ENCODE peak calls at places on chromosomes 13 and 19, in four cellular contexts. One of them, this sample, is unnamed.

GRCh38 chr13:35818577-35819165 is 312.5 kb downstream of the DCLK1 start:
- DNase-seq in body of pancreas: no peak
- DNase-seq in cardiac muscle cell: peak
- DNase-seq in epithelial cell of esophagus: peak
- DNase-seq in this sample: peak

GRCh38 chr19:16073988-16074387 is 2.3 kb upstream of the TPM4 start:
- DNase-seq in body of pancreas: no peak
- DNase-seq in cardiac muscle cell: no peak
- DNase-seq in epithelial cell of esophagus: no peak
- DNase-seq in this sample: no peak

GRCh38 chr19:50187937-50188336 is 15.5 kb upstream of the MYH14 start:
- DNase-seq in body of pancreas: no peak
- DNase-seq in cardiac muscle cell: no peak
- DNase-seq in epithelial cell of esophagus: no peak
- DNase-seq in this sample: no peak

GRCh38 chr19:46615966-46616365 is 8.9 kb downstream of the PTGIR start:
- DNase-seq in body of pancreas: no peak
- DNase-seq in cardiac muscle cell: no peak
- DNase-seq in epithelial cell of esophagus: no peak
- DNase-seq in this sample: no peak

GRCh38 chr19:410243-410781 is 1.4 kb upstream of the C2CD4C start:
- DNase-seq in body of pancreas: peak
- DNase-seq in cardiac muscle cell: no peak
- DNase-seq in epithelial cell of esophagus: no peak
- DNase-seq in this sample: no peak

GRCh38 chr13:44573071-44573470 is 3.1 kb downstream of the TSC22D1 start:
- DNase-seq in body of pancreas: no peak
- DNase-seq in cardiac muscle cell: no peak
- DNase-seq in epithelial cell of esophagus: no peak
- DNase-seq in this sample: no peak

GRCh38 chr19:54905908-54906511 is at the start of gene NCR1:
- DNase-seq in body of pancreas: no peak
- DNase-seq in cardiac muscle cell: no peak
- DNase-seq in epithelial cell of esophagus: no peak
- DNase-seq in this sample: no peak

GRCh38 chr19:35417278-35417677 is 30.8 kb upstream of the FFAR2 start:
- DNase-seq in body of pancreas: no peak
- DNase-seq in cardiac muscle cell: no peak
- DNase-seq in epithelial cell of esophagus: no peak
- DNase-seq in this sample: no peak

GRCh38 chr19:32406161-32407003 is 812 bp downstream of the DPY19L3 start:
- DNase-seq in body of pancreas: no peak
- DNase-seq in cardiac muscle cell: no peak
- DNase-seq in epithelial cell of esophagus: no peak
- DNase-seq in this sample: no peak

DNA sequence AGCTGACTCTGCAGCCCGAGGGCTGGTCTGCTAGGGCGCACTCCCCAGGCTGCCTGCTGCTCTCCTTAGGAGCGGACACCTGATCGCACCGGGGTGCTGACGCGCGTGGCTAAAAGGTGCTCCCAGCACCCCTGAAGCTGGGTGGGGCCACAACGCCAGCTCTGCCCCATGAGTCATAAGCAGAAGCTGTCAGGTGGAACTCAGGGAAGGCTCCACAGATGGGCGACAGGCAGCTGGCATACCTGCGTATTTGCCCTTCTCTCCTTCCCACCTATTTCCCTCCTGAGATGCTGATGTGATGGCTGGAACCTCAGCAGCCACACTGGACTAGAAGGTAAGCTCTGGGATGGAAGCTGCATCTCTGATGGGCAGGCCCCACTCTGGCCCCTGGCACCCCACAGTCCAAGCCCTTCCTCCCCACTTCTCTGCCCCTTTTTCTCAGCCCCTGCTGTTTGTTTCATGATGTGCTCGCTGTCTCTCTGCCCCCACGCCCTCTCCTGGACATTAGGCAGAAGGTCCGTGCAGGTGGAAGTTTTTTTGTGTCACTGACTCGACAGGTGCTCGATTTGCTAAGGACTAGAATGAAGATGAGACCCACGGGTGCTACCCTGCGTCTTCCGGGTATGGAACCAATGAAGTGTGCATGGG is 30.3 kb upstream of the CACTIN start:
- DNase-seq in body of pancreas: no peak
- DNase-seq in cardiac muscle cell: no peak
- DNase-seq in epithelial cell of esophagus: peak
- DNase-seq in this sample: no peak
- TF ChIP-seq CTCF in body of pancreas: no peak
- TF ChIP-seq CTCF in cardiac muscle cell: no peak
- TF ChIP-seq CTCF in epithelial cell of esophagus: no peak
- TF ChIP-seq CTCF in this sample: no peak

GRCh38 chr19:30622276-30622675 is 250.1 kb downstream of the ZNF536 start:
- DNase-seq in body of pancreas: no peak
- DNase-seq in cardiac muscle cell: no peak
- DNase-seq in epithelial cell of esophagus: no peak
- DNase-seq in this sample: no peak
- TF ChIP-seq CTCF in body of pancreas: no peak
- TF ChIP-seq CTCF in cardiac muscle cell: no peak
- TF ChIP-seq CTCF in epithelial cell of esophagus: no peak
- TF ChIP-seq CTCF in this sample: no peak

DNA sequence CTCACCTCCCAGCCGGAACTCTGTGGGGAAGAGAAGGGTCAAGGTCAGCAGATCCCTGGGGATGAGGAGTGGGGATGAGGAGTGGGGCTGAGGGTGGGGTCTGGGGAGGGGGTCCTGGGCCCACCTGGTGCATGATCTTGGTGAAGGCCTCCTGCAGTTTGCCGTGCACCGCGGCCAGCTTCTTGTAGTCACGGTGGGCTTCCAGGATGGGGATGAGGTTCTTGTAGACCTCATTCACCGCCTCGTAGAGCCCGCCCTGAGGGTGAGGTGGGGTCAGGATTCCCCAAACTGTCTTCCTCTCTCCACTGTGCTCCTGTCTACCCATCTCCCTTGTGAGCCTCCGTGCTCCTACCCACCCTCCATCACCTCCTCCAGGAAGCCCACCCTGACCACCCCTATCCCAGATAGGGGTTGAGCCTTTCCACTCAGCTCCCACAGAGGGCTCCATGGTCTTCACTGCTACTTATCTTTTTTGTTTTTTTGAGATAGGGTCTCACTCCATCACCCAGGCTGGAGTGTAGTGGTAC is 6.8 kb upstream of the KANK2 start:
- DNase-seq in body of pancreas: no peak
- DNase-seq in cardiac muscle cell: no peak
- DNase-seq in epithelial cell of esophagus: no peak
- DNase-seq in this sample: no peak
- TF ChIP-seq CTCF in body of pancreas: no peak
- TF ChIP-seq CTCF in cardiac muscle cell: no peak
- TF ChIP-seq CTCF in epithelial cell of esophagus: no peak
- TF ChIP-seq CTCF in this sample: no peak

DNA sequence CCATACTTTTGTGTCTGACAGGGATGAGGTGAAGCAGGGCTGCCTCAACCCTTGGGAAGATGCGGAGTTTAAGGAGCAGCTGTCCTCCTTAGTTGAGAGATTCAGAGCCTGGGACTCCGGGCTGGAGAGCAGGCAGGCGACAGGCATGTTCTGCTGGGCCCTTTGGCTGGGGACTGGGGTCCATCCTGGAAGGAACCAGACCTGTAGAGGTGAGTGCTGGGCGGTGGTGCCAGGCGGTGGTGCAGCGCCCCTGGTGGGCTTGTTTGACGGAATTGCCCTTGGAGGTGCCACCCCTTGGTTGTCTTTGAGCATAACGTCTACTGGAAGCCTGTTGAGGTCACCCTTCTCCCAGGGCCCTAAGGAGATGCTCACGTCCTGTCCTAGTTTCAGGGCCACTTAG is 20.6 kb upstream of the SLC15A1 start:
- DNase-seq in body of pancreas: no peak
- DNase-seq in cardiac muscle cell: no peak
- DNase-seq in epithelial cell of esophagus: no peak
- DNase-seq in this sample: no peak
- TF ChIP-seq CTCF in body of pancreas: no peak
- TF ChIP-seq CTCF in cardiac muscle cell: peak
- TF ChIP-seq CTCF in epithelial cell of esophagus: no peak
- TF ChIP-seq CTCF in this sample: no peak

DNA sequence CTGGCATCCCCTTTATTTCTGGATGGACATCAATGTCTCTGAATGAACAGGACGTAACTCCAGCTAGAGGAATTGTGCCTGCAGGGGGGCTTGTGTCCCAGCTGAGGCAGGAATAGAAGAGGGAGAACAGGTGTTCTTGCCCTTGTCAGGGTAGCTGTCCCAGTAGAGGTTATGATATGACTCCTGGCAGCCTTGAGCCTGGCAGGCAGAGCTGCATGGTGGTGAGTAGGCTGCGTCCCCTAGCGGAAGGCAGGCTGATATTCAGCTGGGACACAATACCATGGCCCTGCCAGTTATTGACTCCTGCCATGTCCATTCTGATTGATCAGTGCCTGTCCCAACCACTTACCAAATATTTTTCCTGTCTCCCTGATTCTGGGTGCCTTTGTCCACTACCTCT is 197.2 kb downstream of the RAP2A start:
- DNase-seq in body of pancreas: no peak
- DNase-seq in cardiac muscle cell: no peak
- DNase-seq in epithelial cell of esophagus: no peak
- DNase-seq in this sample: no peak
- TF ChIP-seq CTCF in body of pancreas: no peak
- TF ChIP-seq CTCF in cardiac muscle cell: no peak
- TF ChIP-seq CTCF in epithelial cell of esophagus: no peak
- TF ChIP-seq CTCF in this sample: no peak

GRCh38 chr19:37313335-37313627 is 57.6 kb upstream of the ZNF527 start:
- DNase-seq in body of pancreas: no peak
- DNase-seq in cardiac muscle cell: no peak
- DNase-seq in epithelial cell of esophagus: no peak
- DNase-seq in this sample: no peak

DNA sequence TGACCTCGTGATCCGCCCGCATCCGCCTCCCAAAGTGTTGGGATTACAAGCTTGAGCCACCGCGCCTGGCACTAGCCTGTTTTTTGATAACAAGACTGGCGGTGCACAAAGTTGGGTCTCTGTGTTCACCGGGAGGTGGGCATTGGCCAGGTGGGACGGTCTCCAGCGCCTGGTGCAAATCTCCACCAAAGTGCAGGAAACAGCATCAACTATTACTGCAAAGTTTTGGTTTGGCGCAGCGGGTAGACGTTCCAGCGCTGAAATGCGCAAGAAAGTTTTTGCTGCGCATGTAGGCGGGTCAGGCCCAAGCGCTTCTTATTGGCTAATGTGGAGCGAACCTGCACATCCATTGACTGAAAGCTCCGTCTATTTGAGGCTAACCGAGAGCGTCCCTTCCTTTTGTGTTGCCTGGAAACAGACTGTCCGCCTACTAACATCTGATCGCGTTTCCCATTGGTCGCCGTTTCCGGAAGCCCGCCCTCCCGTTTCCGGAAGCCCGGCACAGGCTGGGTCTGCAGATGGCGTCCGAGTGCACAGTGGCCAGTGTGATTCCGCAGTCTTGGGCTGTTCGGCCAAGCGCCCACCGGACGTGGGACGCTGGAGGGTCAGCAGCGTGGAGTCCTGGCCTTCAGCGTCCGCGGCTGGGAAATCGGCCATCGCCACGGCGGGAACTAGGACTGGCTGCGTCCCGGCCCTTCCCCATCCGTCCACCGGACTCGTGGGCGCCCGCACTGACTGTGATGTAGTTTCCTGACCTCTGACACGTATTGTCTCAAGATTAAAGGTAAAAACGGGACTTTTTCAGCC is 53.3 kb upstream of the ZNF527 start:
- DNase-seq in body of pancreas: peak
- DNase-seq in cardiac muscle cell: peak
- DNase-seq in epithelial cell of esophagus: peak
- DNase-seq in this sample: peak
- TF ChIP-seq CTCF in body of pancreas: peak
- TF ChIP-seq CTCF in cardiac muscle cell: peak
- TF ChIP-seq CTCF in epithelial cell of esophagus: peak
- TF ChIP-seq CTCF in this sample: peak

GRCh38 chr13:99605417-99606321 is 104.4 kb downstream of the TM9SF2 start:
- DNase-seq in body of pancreas: peak
- DNase-seq in cardiac muscle cell: peak
- DNase-seq in epithelial cell of esophagus: peak
- DNase-seq in this sample: no peak
- TF ChIP-seq CTCF in body of pancreas: no peak
- TF ChIP-seq CTCF in cardiac muscle cell: peak
- TF ChIP-seq CTCF in epithelial cell of esophagus: peak
- TF ChIP-seq CTCF in this sample: peak

GRCh38 chr19:41264581-41265375 is 606 bp downstream of the HNRNPUL1 start:
- DNase-seq in body of pancreas: peak
- DNase-seq in cardiac muscle cell: peak
- DNase-seq in epithelial cell of esophagus: peak
- DNase-seq in this sample: no peak
- TF ChIP-seq CTCF in body of pancreas: no peak
- TF ChIP-seq CTCF in cardiac muscle cell: no peak
- TF ChIP-seq CTCF in epithelial cell of esophagus: no peak
- TF ChIP-seq CTCF in this sample: no peak

GRCh38 chr19:42343344-42344110 is 18.1 kb downstream of the MEGF8 start:
- DNase-seq in body of pancreas: no peak
- DNase-seq in cardiac muscle cell: no peak
- DNase-seq in epithelial cell of esophagus: no peak
- DNase-seq in this sample: no peak
- TF ChIP-seq CTCF in body of pancreas: no peak
- TF ChIP-seq CTCF in cardiac muscle cell: no peak
- TF ChIP-seq CTCF in epithelial cell of esophagus: no peak
- TF ChIP-seq CTCF in this sample: no peak